ENCODE peak calls at places on chromosomes 2 and 18, in nine cellular contexts. L is type B pancreatic cell, C is AG09319, A is cardiac fibroblast, H is lower leg skin, Y is GM12865, Z is fibroblast of villous mesenchyme, O is epithelial cell of proximal tubule, X is OCI-LY7. I is an unnamed sample.

GRCh38 chr2:160703648-160704585 is 210.3 kb upstream of the RBMS1 start:
- DNase-seq in Z (no peak), C (no peak), O (no peak), L (no peak), A (no peak), Y (peak), H (no peak), X (peak), I (no peak)

GRCh38 chr2:228446732-228447131 is 265.2 kb upstream of the SPHKAP start:
- DNase-seq in X (no peak), A (peak), Z (no peak), C (no peak), O (no peak), Y (peak), L (no peak), H (no peak), I (peak)

GRCh38 chr18:28048612-28049011 is 128.3 kb downstream of the CDH2 start:
- DNase-seq in L (no peak), Z (no peak), C (no peak), O (no peak), A (no peak), Y (no peak), H (no peak), X (no peak), I (no peak)

GRCh38 chr2:168692132-168692762 is 110.2 kb upstream of the NOSTRIN start:
- DNase-seq in Y (peak), C (no peak), O (no peak), L (no peak), X (no peak), A (no peak), Z (no peak), H (no peak), I (no peak)

GRCh38 chr18:8798996-8799395 is 93.6 kb downstream of the MTCL1 start:
- DNase-seq in Z (peak), A (no peak), H (no peak), X (no peak), O (no peak), L (no peak), Y (no peak), C (no peak), I (no peak)

GRCh38 chr2:174051741-174052638 is 86.8 kb upstream of the SP3 start:
- DNase-seq in L (no peak), Y (no peak), O (no peak), A (peak), H (no peak), Z (peak), C (peak), X (no peak), I (peak)

GRCh38 chr2:240472078-240472790 is 36.8 kb downstream of the GPC1 start:
- DNase-seq in A (no peak), L (no peak), Z (no peak), O (no peak), X (no peak), Y (peak), C (no peak), H (peak), I (no peak)

GRCh38 chr2:241163601-241164118 is 13.4 kb downstream of the PPP1R7 start:
- DNase-seq in X (no peak), O (no peak), Z (no peak), L (no peak), A (no peak), H (no peak), C (no peak), Y (no peak), I (no peak)

GRCh38 chr2:237315170-237315880 is 98.6 kb downstream of the COL6A3 start:
- DNase-seq in Y (no peak), Z (peak), H (peak), L (peak), A (peak), O (no peak), C (peak), X (no peak), I (peak)

GRCh38 chr2:216596986-216597509 is 36.2 kb upstream of the IGFBP2 start:
- DNase-seq in H (no peak), O (no peak), A (no peak), L (no peak), Z (peak), C (no peak), Y (no peak), X (no peak), I (peak)

GRCh38 chr18:76053551-76053950 is 441.5 kb downstream of the ZNF516 start:
- DNase-seq in L (no peak), A (no peak), C (no peak), Y (no peak), X (no peak), H (no peak), O (no peak), Z (no peak), I (no peak)

GRCh38 chr2:129760669-129761068 is 218.8 kb upstream of the RAB6C start:
- DNase-seq in X (no peak), L (no peak), A (no peak), Z (no peak), O (no peak), C (no peak), H (peak), Y (no peak), I (no peak)

GRCh38 chr2:129759186-129760010 is 220.1 kb upstream of the RAB6C start:
- DNase-seq in X (no peak), H (no peak), L (no peak), C (no peak), Y (no peak), Z (no peak), A (no peak), O (no peak), I (no peak)

GRCh38 chr2:129757915-129758421 is 221.5 kb upstream of the RAB6C start:
- DNase-seq in C (no peak), L (no peak), Y (no peak), A (no peak), X (no peak), O (no peak), Z (no peak), H (no peak), I (no peak)

GRCh38 chr2:129757366-129757914 is 222.0 kb upstream of the RAB6C start:
- DNase-seq in X (no peak), Z (no peak), L (no peak), O (no peak), Y (no peak), H (no peak), A (no peak), C (no peak), I (no peak)

DNA sequence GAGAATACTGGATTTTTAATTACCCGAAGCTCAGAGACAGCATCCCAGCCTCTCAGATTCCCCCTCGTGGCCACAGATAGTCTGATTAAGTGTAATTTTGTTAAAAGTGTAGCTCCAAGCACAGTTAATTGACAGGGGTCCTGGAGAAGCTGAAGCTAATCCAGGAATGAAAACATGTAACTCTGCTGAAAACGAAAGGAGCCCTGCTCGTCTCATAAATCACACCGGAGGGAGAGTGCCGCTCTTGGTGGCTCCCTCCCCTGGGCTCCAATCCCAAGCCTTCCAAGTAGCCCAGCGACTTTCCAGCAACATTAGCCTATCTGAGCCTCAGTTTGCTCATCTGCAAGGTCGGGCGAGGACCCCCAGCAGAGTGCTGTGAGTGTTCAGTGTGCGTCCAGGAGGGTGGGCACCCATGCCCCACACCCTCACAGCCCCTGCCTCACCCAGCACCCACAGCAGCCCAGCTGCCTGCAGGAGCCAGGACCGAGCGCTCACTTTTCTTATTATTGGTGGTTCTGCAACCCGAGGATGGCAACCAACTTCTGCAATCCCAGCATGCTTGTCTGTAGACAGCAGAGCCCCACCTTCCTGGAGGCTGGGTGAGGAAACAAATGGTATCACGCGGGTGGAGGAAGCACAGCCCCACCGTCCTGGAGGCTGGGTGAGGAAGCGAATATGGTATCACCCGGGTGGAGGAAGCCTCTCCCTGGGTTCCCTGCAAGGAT is 220.8 kb upstream of the RAB6C start:
- DNase-seq in C (no peak), A (no peak), Z (no peak), L (no peak), O (no peak), X (no peak), Y (peak), H (peak), I (no peak)
- TF ChIP-seq CTCF in C (no peak), A (no peak), Z (no peak), L (peak), O (no peak), X (no peak), Y (no peak), H (no peak), I (no peak)

GRCh38 chr18:3869848-3870247 is 419.9 kb downstream of the TGIF1 start:
- DNase-seq in C (peak), O (no peak), H (no peak), Z (peak), A (peak), L (no peak), X (peak), Y (peak), I (peak)
- TF ChIP-seq CTCF in C (peak), O (peak), H (no peak), Z (peak), A (peak), L (peak), X (peak), Y (no peak), I (peak)

GRCh38 chr18:50492061-50492460 is 67.8 kb upstream of the MAPK4 start:
- DNase-seq in L (no peak), Y (no peak), A (no peak), X (no peak), H (no peak), O (no peak), Z (no peak), C (no peak), I (no peak)

DNA sequence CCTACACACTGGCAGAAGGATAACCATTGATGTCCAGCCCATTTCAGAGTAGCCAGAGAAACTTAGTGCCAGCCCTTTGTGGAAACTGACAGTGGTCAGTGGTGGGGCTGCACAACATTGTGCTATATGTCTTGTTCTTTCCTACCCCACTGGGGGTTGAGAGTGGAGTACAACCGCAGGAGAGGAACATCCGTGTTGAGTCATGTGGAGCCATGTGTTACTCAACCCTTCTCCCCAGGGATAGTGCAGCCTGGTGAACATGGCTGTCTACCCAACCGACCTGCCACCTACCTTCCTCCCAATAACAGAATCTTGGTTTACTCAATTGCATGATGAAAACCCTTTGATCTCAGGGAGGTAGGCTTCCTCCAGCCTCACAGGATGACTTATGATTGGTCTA is 65.3 kb upstream of the MAPK4 start:
- DNase-seq in A (peak), H (no peak), X (no peak), Y (no peak), C (no peak), O (no peak), Z (no peak), L (no peak), I (no peak)
- TF ChIP-seq CTCF in A (no peak), H (no peak), X (no peak), Y (no peak), C (no peak), O (no peak), Z (no peak), L (no peak), I (no peak)

GRCh38 chr2:98515571-98515927 is 70.9 kb downstream of the INPP4A start:
- DNase-seq in L (peak), A (no peak), O (no peak), Y (no peak), H (no peak), C (no peak), Z (no peak), X (no peak), I (peak)
- TF ChIP-seq CTCF in L (no peak), A (no peak), O (no peak), Y (no peak), H (no peak), C (no peak), Z (no peak), X (no peak), I (no peak)

DNA sequence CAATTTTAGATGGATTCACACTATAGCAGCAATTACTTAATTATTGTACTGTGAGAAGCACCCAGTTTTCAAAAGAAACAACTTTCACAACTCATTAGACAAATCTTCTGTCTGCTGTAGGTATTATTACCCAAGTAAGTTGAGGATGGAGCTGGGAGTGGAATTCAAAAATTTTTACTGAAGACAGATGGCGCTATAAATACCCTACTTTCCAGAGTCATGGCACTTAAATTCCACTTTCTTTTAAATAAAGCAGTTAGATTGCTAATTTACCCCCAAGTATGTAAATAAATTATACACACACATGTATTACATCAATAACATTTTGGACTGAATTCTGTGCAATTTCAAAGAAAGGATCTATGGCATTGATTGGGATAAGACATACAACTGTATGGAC is 166.8 kb downstream of the FTCDNL1 start:
- DNase-seq in X (no peak), C (no peak), Z (no peak), H (no peak), Y (no peak), A (no peak), O (no peak), L (no peak), I (no peak)
- TF ChIP-seq CTCF in X (peak), C (no peak), Z (peak), H (no peak), Y (no peak), A (no peak), O (peak), L (no peak), I (no peak)

GRCh38 chr2:61636686-61637085 is 98.5 kb upstream of the XPO1 start:
- DNase-seq in L (no peak), A (no peak), X (no peak), O (no peak), Y (no peak), H (no peak), Z (no peak), C (no peak), I (no peak)
- TF ChIP-seq CTCF in L (no peak), A (no peak), X (no peak), O (no peak), Y (no peak), H (no peak), Z (no peak), C (no peak), I (no peak)